ENCODE peak calls at places on chromosomes 5 and 9, in five cellular contexts. R is activated CD8-positive, alpha-beta T cell treated with anti-CD3 and anti-CD28 coated beads for 36 hours; L is fibroblast of lung; X is NB4; H is lower leg skin. T is an unnamed sample.

GRCh38 chr9:14278291-14278721 is 35.6 kb downstream of the NFIB start:
- DNase-seq in R (no peak), L (peak; percentile 95), X (no peak), H (no peak), T (no peak)

GRCh38 chr5:17114233-17114632 is 103.2 kb upstream of the BASP1 start:
- DNase-seq in R (no peak), L (no peak), X (no peak), H (no peak), T (no peak)

GRCh38 chr9:36905101-36906066 is 128.7 kb downstream of the PAX5 start:
- DNase-seq in R (no peak), L (no peak), X (peak; percentile 11), H (peak; percentile 52), T (no peak)

GRCh38 chr9:4009006-4009511 is 290.8 kb downstream of the GLIS3 start:
- DNase-seq in R (no peak), L (peak; percentile 81), X (no peak), H (no peak), T (no peak)

GRCh38 chr9:15622596-15622995 is 69.8 kb downstream of the CCDC171 start:
- DNase-seq in R (no peak), L (peak; percentile 25), X (peak; percentile 38), H (no peak), T (no peak)

GRCh38 chr5:73986729-73987128 is 360.7 kb downstream of the ARHGEF28 start:
- DNase-seq in R (no peak), L (no peak), X (no peak), H (no peak), T (no peak)

GRCh38 chr9:37746448-37747270 is 6.9 kb upstream of the TRMT10B start:
- DNase-seq in R (no peak), L (peak; percentile 55), X (no peak), H (peak; percentile 62), T (no peak)

GRCh38 chr5:65483474-65484346 is 2.0 kb upstream of the ADAMTS6 start:
- DNase-seq in R (no peak), L (peak; percentile 78), X (peak; percentile 61), H (no peak), T (peak; percentile 45)

GRCh38 chr5:143314664-143315063 is 88.8 kb downstream of the NR3C1 start:
- DNase-seq in R (no peak), L (peak; percentile 96), X (peak; percentile 26), H (no peak), T (no peak)

GRCh38 chr5:135880278-135880677 is 15.4 kb downstream of the IL9 start:
- DNase-seq in R (peak; percentile 34), L (no peak), X (peak; percentile 39), H (peak; percentile 29), T (peak; percentile 32)

GRCh38 chr5:113179156-113179555 is 202.6 kb downstream of the DCP2 start:
- DNase-seq in R (no peak), L (no peak), X (no peak), H (no peak), T (no peak)

GRCh38 chr9:131417264-131418142 is 23.6 kb downstream of the PRRC2B start:
- DNase-seq in R (peak; percentile 54), L (no peak), X (no peak), H (no peak), T (peak; percentile 59)

GRCh38 chr9:90916147-90916734 is 114.6 kb downstream of the SYK start:
- DNase-seq in R (no peak), L (no peak), X (no peak), H (no peak), T (no peak)

GRCh38 chr5:59450245-59450644 is 443.3 kb downstream of the PDE4D start:
- DNase-seq in R (no peak), L (no peak), X (peak; percentile 12), H (no peak), T (peak; percentile 6)
- TF ChIP-seq CTCF in R (no peak), L (no peak), X (peak; percentile 22), H (no peak), T (peak; percentile 33)

DNA sequence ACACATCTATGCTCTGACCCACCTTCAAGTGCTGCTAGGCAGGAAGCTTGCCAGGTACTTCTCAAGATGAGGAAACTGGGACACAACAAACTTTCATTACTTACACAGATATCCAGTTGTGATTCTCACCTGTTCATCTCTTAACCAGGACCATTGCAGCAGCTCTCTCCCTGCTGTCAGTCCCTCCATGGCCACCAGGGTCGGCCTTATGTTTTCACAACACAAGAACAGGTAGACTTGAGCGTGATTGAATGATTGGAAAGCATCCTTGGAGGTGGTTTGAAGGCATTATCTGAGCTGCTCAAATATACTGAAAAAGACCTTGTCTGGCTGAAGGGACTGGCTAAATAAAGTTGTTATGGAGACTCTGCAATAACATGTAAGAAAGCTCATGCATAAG is 94.4 kb downstream of the MTREX start:
- DNase-seq in R (peak; percentile 5), L (no peak), X (no peak), H (no peak), T (no peak)
- TF ChIP-seq CTCF in R (peak; percentile 11), L (no peak), X (no peak), H (no peak), T (no peak)

DNA sequence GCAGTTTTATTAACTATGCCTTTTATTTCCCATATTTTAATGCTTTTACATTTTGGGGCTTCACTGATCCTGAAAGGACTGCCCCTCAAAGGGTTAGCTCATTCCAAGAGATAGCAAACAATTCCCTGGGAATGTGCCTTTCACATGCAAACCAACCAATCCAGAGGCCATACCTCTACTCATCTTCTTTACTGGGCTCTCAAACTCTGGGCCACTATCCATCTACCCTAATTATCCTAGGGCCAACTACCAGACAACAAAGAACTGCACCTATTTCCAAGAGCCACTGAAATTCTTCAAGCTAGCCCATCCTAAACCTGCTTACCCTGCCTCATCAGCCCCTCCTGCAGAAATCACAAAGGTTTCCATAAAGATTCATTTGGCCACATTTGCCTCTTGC is 364.7 kb downstream of the CDH12 start:
- DNase-seq in R (no peak), L (no peak), X (no peak), H (no peak), T (no peak)
- TF ChIP-seq CTCF in R (no peak), L (no peak), X (no peak), H (no peak), T (no peak)

DNA sequence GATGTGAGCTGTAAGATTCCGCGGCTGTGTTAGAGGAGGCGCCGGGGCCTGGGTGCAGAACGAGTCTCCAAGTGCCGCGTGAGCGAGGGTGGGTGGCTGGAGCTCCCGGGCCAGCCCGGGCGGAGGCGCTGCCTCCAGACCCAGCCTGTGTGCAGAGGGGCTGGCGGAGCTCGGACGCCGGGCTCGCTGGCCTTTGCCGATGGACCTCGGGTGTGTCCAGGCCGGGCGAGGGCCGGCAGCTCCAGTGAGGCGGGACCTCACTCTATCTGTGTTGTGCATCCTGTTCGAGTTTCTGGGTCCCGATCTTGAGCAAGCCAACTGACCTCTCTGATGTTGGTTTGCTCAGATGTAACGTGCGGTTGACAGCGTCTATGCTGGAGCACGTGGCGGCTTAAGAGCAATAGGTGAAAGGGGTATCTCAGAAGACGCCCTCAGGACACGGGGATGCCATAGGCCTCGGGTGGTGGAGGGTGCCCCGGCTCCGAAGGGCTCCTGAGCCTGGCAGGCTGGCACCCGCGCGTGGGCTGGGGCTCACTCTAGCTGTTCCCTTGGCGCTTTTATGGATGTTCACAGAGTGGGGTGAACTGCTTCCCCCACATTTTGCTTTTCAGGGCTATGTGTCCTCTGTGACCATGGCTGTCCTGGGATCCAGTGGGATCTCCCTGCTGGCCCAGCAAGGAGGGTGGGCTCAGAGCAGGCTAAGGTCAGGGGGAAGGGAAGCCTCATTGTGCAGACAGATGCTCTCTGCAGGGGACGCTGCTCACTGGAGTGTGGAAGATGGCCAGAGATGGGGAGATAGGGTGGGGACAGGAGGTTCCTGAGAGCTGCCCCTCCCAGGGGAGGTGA is 69.8 kb downstream of the MRPL36 start:
- DNase-seq in R (no peak), L (no peak), X (no peak), H (peak; percentile 64), T (no peak)
- TF ChIP-seq CTCF in R (no peak), L (no peak), X (no peak), H (no peak), T (no peak)